ENCODE peak calls at places on chromosomes 5 and 9, in ten cellular contexts. One of them, this sample, is unnamed.

GRCh38 chr5:4023701-4024100 is 428.1 kb downstream of the IRX1 start:
- DNase-seq in BJ: no peak
- DNase-seq in CD8-positive, alpha-beta T cell: no peak
- DNase-seq in cardiac muscle cell: no peak
- DNase-seq in bronchial epithelial cell: no peak
- DNase-seq in AG09309: no peak
- DNase-seq in esophagus squamous epithelium: no peak
- DNase-seq in fibroblast of pulmonary artery: no peak
- DNase-seq in neural progenitor cell: no peak
- DNase-seq in GM23338: no peak
- DNase-seq in this sample: no peak

GRCh38 chr9:4058931-4059330 is 240.9 kb downstream of the GLIS3 start:
- DNase-seq in BJ: no peak
- DNase-seq in CD8-positive, alpha-beta T cell: no peak
- DNase-seq in cardiac muscle cell: no peak
- DNase-seq in bronchial epithelial cell: no peak
- DNase-seq in AG09309: no peak
- DNase-seq in esophagus squamous epithelium: no peak
- DNase-seq in fibroblast of pulmonary artery: no peak
- DNase-seq in neural progenitor cell: no peak
- DNase-seq in GM23338: no peak
- DNase-seq in this sample: no peak

GRCh38 chr5:17990168-17990567 is 355.9 kb downstream of the TAF11L14 start:
- DNase-seq in BJ: no peak
- DNase-seq in CD8-positive, alpha-beta T cell: no peak
- DNase-seq in cardiac muscle cell: no peak
- DNase-seq in bronchial epithelial cell: no peak
- DNase-seq in AG09309: no peak
- DNase-seq in esophagus squamous epithelium: no peak
- DNase-seq in fibroblast of pulmonary artery: no peak
- DNase-seq in neural progenitor cell: no peak
- DNase-seq in GM23338: no peak
- DNase-seq in this sample: no peak

GRCh38 chr5:37197340-37198050 is 51.7 kb downstream of the CPLANE1 start:
- DNase-seq in BJ: no peak
- DNase-seq in CD8-positive, alpha-beta T cell: no peak
- DNase-seq in cardiac muscle cell: peak; percentile 34
- DNase-seq in bronchial epithelial cell: no peak
- DNase-seq in AG09309: no peak
- DNase-seq in esophagus squamous epithelium: no peak
- DNase-seq in fibroblast of pulmonary artery: peak; percentile 22
- DNase-seq in neural progenitor cell: no peak
- DNase-seq in GM23338: peak; percentile 36
- DNase-seq in this sample: no peak

GRCh38 chr5:34743878-34744277 is 87.8 kb downstream of the RAI14 start:
- DNase-seq in BJ: peak; percentile 96
- DNase-seq in CD8-positive, alpha-beta T cell: no peak
- DNase-seq in cardiac muscle cell: peak; percentile 82
- DNase-seq in bronchial epithelial cell: peak; percentile 12
- DNase-seq in AG09309: peak; percentile 88
- DNase-seq in esophagus squamous epithelium: no peak
- DNase-seq in fibroblast of pulmonary artery: peak; percentile 84
- DNase-seq in neural progenitor cell: no peak
- DNase-seq in GM23338: no peak
- DNase-seq in this sample: peak; percentile 95

GRCh38 chr5:172771439-172772111 is 580 bp upstream of the DUSP1 start:
- DNase-seq in BJ: no peak
- DNase-seq in CD8-positive, alpha-beta T cell: no peak
- DNase-seq in cardiac muscle cell: no peak
- DNase-seq in bronchial epithelial cell: peak; percentile 38
- DNase-seq in AG09309: no peak
- DNase-seq in esophagus squamous epithelium: no peak
- DNase-seq in fibroblast of pulmonary artery: no peak
- DNase-seq in neural progenitor cell: no peak
- DNase-seq in GM23338: no peak
- DNase-seq in this sample: no peak

GRCh38 chr5:137035480-137035878 is 463.6 kb downstream of the SPOCK1 start:
- DNase-seq in BJ: no peak
- DNase-seq in CD8-positive, alpha-beta T cell: no peak
- DNase-seq in cardiac muscle cell: no peak
- DNase-seq in bronchial epithelial cell: no peak
- DNase-seq in AG09309: no peak
- DNase-seq in esophagus squamous epithelium: no peak
- DNase-seq in fibroblast of pulmonary artery: peak; percentile 4
- DNase-seq in neural progenitor cell: no peak
- DNase-seq in GM23338: no peak
- DNase-seq in this sample: no peak

GRCh38 chr5:39399135-39400036 is 25.4 kb downstream of the DAB2 start:
- DNase-seq in BJ: peak; percentile 96
- DNase-seq in CD8-positive, alpha-beta T cell: no peak
- DNase-seq in cardiac muscle cell: peak; percentile 97
- DNase-seq in bronchial epithelial cell: peak; percentile 99
- DNase-seq in AG09309: peak; percentile 96
- DNase-seq in esophagus squamous epithelium: no peak
- DNase-seq in fibroblast of pulmonary artery: peak; percentile 99
- DNase-seq in neural progenitor cell: no peak
- DNase-seq in GM23338: peak; percentile 11
- DNase-seq in this sample: peak; percentile 98

GRCh38 chr5:1039210-1039548 is 30.6 kb downstream of the NKD2 start:
- DNase-seq in BJ: no peak
- DNase-seq in CD8-positive, alpha-beta T cell: no peak
- DNase-seq in cardiac muscle cell: no peak
- DNase-seq in bronchial epithelial cell: no peak
- DNase-seq in AG09309: no peak
- DNase-seq in esophagus squamous epithelium: no peak
- DNase-seq in fibroblast of pulmonary artery: no peak
- DNase-seq in neural progenitor cell: no peak
- DNase-seq in GM23338: no peak
- DNase-seq in this sample: no peak

GRCh38 chr5:94551858-94552257 is 66.5 kb downstream of the KIAA0825 start:
- DNase-seq in BJ: no peak
- DNase-seq in CD8-positive, alpha-beta T cell: no peak
- DNase-seq in cardiac muscle cell: no peak
- DNase-seq in bronchial epithelial cell: no peak
- DNase-seq in AG09309: no peak
- DNase-seq in esophagus squamous epithelium: no peak
- DNase-seq in fibroblast of pulmonary artery: no peak
- DNase-seq in neural progenitor cell: no peak
- DNase-seq in GM23338: no peak
- DNase-seq in this sample: no peak

GRCh38 chr5:135834639-135835529 is at the start of gene SLC25A48:
- DNase-seq in BJ: no peak
- DNase-seq in CD8-positive, alpha-beta T cell: no peak
- DNase-seq in cardiac muscle cell: peak; percentile 42
- DNase-seq in bronchial epithelial cell: peak; percentile 41
- DNase-seq in AG09309: no peak
- DNase-seq in esophagus squamous epithelium: no peak
- DNase-seq in fibroblast of pulmonary artery: no peak
- DNase-seq in neural progenitor cell: peak; percentile 93
- DNase-seq in GM23338: peak; percentile 95
- DNase-seq in this sample: no peak

GRCh38 chr9:104864675-104865104 is 63.3 kb downstream of the ABCA1 start:
- DNase-seq in BJ: peak; percentile 68
- DNase-seq in CD8-positive, alpha-beta T cell: no peak
- DNase-seq in cardiac muscle cell: peak; percentile 83
- DNase-seq in bronchial epithelial cell: no peak
- DNase-seq in AG09309: peak; percentile 69
- DNase-seq in esophagus squamous epithelium: no peak
- DNase-seq in fibroblast of pulmonary artery: peak; percentile 75
- DNase-seq in neural progenitor cell: no peak
- DNase-seq in GM23338: no peak
- DNase-seq in this sample: peak; percentile 74

GRCh38 chr5:143496928-143497327 is 93.4 kb upstream of the NR3C1 start:
- DNase-seq in BJ: no peak
- DNase-seq in CD8-positive, alpha-beta T cell: no peak
- DNase-seq in cardiac muscle cell: no peak
- DNase-seq in bronchial epithelial cell: no peak
- DNase-seq in AG09309: no peak
- DNase-seq in esophagus squamous epithelium: no peak
- DNase-seq in fibroblast of pulmonary artery: no peak
- DNase-seq in neural progenitor cell: no peak
- DNase-seq in GM23338: no peak
- DNase-seq in this sample: no peak

GRCh38 chr5:39115644-39116346 is 41.6 kb upstream of the RICTOR start:
- DNase-seq in BJ: no peak
- DNase-seq in CD8-positive, alpha-beta T cell: no peak
- DNase-seq in cardiac muscle cell: no peak
- DNase-seq in bronchial epithelial cell: no peak
- DNase-seq in AG09309: no peak
- DNase-seq in esophagus squamous epithelium: no peak
- DNase-seq in fibroblast of pulmonary artery: no peak
- DNase-seq in neural progenitor cell: no peak
- DNase-seq in GM23338: no peak
- DNase-seq in this sample: no peak

GRCh38 chr5:148005788-148006520 is 57.8 kb upstream of the SPINK5 start:
- DNase-seq in BJ: no peak
- DNase-seq in CD8-positive, alpha-beta T cell: no peak
- DNase-seq in cardiac muscle cell: no peak
- DNase-seq in bronchial epithelial cell: no peak
- DNase-seq in AG09309: no peak
- DNase-seq in esophagus squamous epithelium: no peak
- DNase-seq in fibroblast of pulmonary artery: no peak
- DNase-seq in neural progenitor cell: peak; percentile 60
- DNase-seq in GM23338: peak; percentile 92
- DNase-seq in this sample: no peak
- TF ChIP-seq CTCF in BJ: no peak
- TF ChIP-seq CTCF in CD8-positive, alpha-beta T cell: no peak
- TF ChIP-seq CTCF in cardiac muscle cell: no peak
- TF ChIP-seq CTCF in bronchial epithelial cell: no peak
- TF ChIP-seq CTCF in AG09309: no peak
- TF ChIP-seq CTCF in esophagus squamous epithelium: no peak
- TF ChIP-seq CTCF in fibroblast of pulmonary artery: no peak
- TF ChIP-seq CTCF in neural progenitor cell: peak; percentile 54
- TF ChIP-seq CTCF in GM23338: peak; percentile 90
- TF ChIP-seq CTCF in this sample: no peak

DNA sequence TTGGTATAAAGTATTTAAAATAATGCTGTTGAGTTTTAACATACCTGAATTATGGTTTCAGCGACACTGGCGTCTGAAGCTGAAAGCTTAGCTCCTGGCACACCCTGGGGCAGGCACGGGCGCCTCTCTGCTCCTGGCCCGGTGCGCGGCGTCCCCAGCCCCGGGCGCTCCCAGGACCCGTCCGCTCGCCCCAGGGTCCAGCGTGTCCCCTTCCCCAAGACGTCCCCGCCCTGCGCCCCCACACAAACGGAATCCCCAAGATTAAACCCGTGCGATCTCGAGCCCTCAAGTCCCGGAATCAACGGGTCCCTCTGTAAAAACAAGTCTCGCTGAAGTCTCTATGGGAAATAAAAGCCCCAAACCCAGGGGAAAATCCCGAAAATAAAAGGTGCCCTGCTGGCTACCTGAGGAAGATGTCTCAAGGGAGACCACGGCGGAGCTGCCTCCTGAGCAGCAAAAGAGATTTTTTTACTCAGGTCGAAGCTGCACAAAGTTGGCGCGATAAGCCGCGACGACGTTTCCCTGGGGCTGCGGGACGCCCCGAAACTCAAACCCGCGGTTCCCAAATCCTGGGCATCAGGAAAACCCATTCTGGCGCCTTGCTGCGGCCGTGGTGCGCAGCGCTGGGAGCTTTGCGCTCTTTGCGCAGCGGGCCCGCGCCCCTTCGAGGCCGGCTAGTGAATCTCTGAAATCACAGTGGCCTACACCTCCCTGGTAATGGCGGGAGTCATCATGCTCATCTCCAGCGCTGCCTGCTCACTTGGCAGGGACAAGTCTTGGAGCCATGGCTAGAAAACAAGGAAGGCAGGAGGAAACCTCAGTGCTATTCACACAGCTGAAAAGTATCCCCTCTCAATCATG is 6.3 kb upstream of the IFNA8 start:
- DNase-seq in BJ: no peak
- DNase-seq in CD8-positive, alpha-beta T cell: peak; percentile 9
- DNase-seq in cardiac muscle cell: peak; percentile 21
- DNase-seq in bronchial epithelial cell: no peak
- DNase-seq in AG09309: no peak
- DNase-seq in esophagus squamous epithelium: no peak
- DNase-seq in fibroblast of pulmonary artery: no peak
- DNase-seq in neural progenitor cell: peak; percentile 80
- DNase-seq in GM23338: peak; percentile 84
- DNase-seq in this sample: no peak
- TF ChIP-seq CTCF in BJ: no peak
- TF ChIP-seq CTCF in CD8-positive, alpha-beta T cell: no peak
- TF ChIP-seq CTCF in cardiac muscle cell: peak; percentile 13
- TF ChIP-seq CTCF in bronchial epithelial cell: no peak
- TF ChIP-seq CTCF in AG09309: no peak
- TF ChIP-seq CTCF in esophagus squamous epithelium: no peak
- TF ChIP-seq CTCF in fibroblast of pulmonary artery: no peak
- TF ChIP-seq CTCF in neural progenitor cell: peak; percentile 34
- TF ChIP-seq CTCF in GM23338: peak; percentile 30
- TF ChIP-seq CTCF in this sample: peak; percentile 23

DNA sequence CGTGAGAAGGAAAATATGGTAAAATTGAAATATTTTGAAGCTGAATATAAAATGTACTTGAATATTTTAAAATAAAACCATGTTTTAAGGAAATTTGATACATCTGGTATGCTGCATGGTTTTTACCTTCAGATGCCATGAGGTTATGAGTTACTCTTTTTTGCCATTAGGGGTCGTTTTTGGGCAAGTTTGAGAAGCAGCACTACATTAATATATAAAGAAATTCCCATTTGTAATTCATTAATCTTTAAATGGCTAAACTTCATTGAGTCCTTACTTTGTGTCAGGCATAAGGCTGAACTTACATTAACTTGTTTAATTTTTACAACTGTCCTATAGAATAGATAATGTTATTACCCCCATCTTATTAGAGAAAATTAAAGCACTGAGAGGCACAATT is 152.3 kb downstream of the KDM4C start:
- DNase-seq in BJ: no peak
- DNase-seq in CD8-positive, alpha-beta T cell: no peak
- DNase-seq in cardiac muscle cell: peak; percentile 48
- DNase-seq in bronchial epithelial cell: peak; percentile 16
- DNase-seq in AG09309: no peak
- DNase-seq in esophagus squamous epithelium: no peak
- DNase-seq in fibroblast of pulmonary artery: peak; percentile 48
- DNase-seq in neural progenitor cell: no peak
- DNase-seq in GM23338: peak; percentile 39
- DNase-seq in this sample: peak; percentile 26
- TF ChIP-seq CTCF in BJ: peak; percentile 62
- TF ChIP-seq CTCF in CD8-positive, alpha-beta T cell: no peak
- TF ChIP-seq CTCF in cardiac muscle cell: peak; percentile 59
- TF ChIP-seq CTCF in bronchial epithelial cell: no peak
- TF ChIP-seq CTCF in AG09309: peak; percentile 52
- TF ChIP-seq CTCF in esophagus squamous epithelium: peak; percentile 31
- TF ChIP-seq CTCF in fibroblast of pulmonary artery: peak; percentile 63
- TF ChIP-seq CTCF in neural progenitor cell: peak; percentile 63
- TF ChIP-seq CTCF in GM23338: peak; percentile 55
- TF ChIP-seq CTCF in this sample: peak; percentile 80

DNA sequence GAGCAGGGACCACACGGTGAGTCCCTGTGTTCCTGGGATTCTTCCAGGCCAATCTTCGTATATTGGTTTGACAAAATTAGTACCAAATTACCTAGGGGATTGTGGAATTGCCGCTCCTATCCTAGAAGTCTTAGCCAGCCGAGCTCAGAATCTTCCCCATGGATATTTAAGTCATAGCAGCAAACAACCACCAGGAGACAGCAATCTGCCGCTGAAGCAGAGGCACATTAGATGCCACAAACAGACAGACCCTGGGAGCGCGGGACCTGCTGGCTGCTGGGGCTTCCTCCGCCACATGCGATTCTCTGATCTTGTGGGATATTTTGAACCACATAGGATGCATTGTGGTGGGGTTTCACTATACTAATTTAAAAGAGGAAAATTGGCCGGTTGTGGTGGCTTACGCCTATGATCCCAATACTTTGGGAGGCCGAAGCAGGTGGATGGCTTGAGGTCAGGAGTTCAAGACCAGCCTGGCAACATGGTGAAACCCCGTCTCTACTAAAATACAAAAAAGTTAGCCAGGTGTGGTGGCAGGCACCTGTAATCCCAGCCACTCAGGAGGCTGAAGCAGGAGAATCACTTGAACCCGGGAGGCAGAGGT is 31.7 kb upstream of the ZBTB43 start:
- DNase-seq in BJ: no peak
- DNase-seq in CD8-positive, alpha-beta T cell: no peak
- DNase-seq in cardiac muscle cell: peak; percentile 30
- DNase-seq in bronchial epithelial cell: no peak
- DNase-seq in AG09309: no peak
- DNase-seq in esophagus squamous epithelium: no peak
- DNase-seq in fibroblast of pulmonary artery: peak; percentile 22
- DNase-seq in neural progenitor cell: peak; percentile 65
- DNase-seq in GM23338: peak; percentile 87
- DNase-seq in this sample: peak; percentile 19
- TF ChIP-seq CTCF in BJ: peak; percentile 57
- TF ChIP-seq CTCF in CD8-positive, alpha-beta T cell: peak; percentile 36
- TF ChIP-seq CTCF in cardiac muscle cell: peak; percentile 54
- TF ChIP-seq CTCF in bronchial epithelial cell: peak; percentile 58
- TF ChIP-seq CTCF in AG09309: peak; percentile 70
- TF ChIP-seq CTCF in esophagus squamous epithelium: peak; percentile 43
- TF ChIP-seq CTCF in fibroblast of pulmonary artery: peak; percentile 60
- TF ChIP-seq CTCF in neural progenitor cell: peak; percentile 63
- TF ChIP-seq CTCF in GM23338: peak; percentile 81
- TF ChIP-seq CTCF in this sample: peak; percentile 75

This sample was measured in HFFc6.